ENCODE peak calls at places on chromosomes 6 and 20, in nine cellular contexts. I is A549; S is activated CD8-positive, alpha-beta T cell treated with anti-CD3 and anti-CD28 coated beads for 36 hours; V is stimulated activated naive CD8-positive, alpha-beta T cell treated with anti-CD3 and anti-CD28 coated beads, Interleukin-15, Interleukin-2, amounts not matched to agents 100 U/mL and 50 U/mL, for 24 hours; J is aorta; U is heart right ventricle; Z is effector memory CD8-positive, alpha-beta T cell; Q is HepG2; M is T-cell. B is an unnamed sample.

GRCh38 chr6:22582806-22583205 is 13.4 kb downstream of the HDGFL1 start:
- ATAC-seq in I (no peak), S (no peak), V (no peak), J (no peak), U (no peak), Z (no peak), Q (no peak), M (no peak), B (no peak)

GRCh38 chr20:61621381-61621780 is 369.3 kb downstream of the CDH4 start:
- ATAC-seq in I (no peak), S (no peak), V (no peak), J (no peak), U (no peak), Z (no peak), Q (no peak), M (no peak), B (no peak)

GRCh38 chr20:10647471-10647870 is 26.3 kb downstream of the JAG1 start:
- ATAC-seq in I (peak; percentile 41), S (no peak), V (no peak), J (no peak), U (no peak), Z (no peak), Q (peak; percentile 72), M (no peak), B (peak; percentile 31)

GRCh38 chr20:43985121-43985520 is 70.5 kb downstream of the TOX2 start:
- ATAC-seq in I (no peak), S (peak; percentile 44), V (peak; percentile 70), J (no peak), U (no peak), Z (no peak), Q (no peak), M (no peak), B (no peak)

GRCh38 chr6:158031445-158032353 is 50.0 kb downstream of the SYNJ2 start:
- ATAC-seq in I (peak; percentile 27), S (peak; percentile 51), V (peak; percentile 73), J (peak; percentile 65), U (peak; percentile 91), Z (peak; percentile 43), Q (no peak), M (peak; percentile 28), B (no peak)

GRCh38 chr20:57470212-57470522 is 54.8 kb downstream of the CTCFL start:
- ATAC-seq in I (no peak), S (no peak), V (no peak), J (no peak), U (no peak), Z (no peak), Q (peak; percentile 25), M (no peak), B (no peak)

GRCh38 chr20:47125553-47126373 is 230.7 kb downstream of the ZMYND8 start:
- ATAC-seq in I (peak; percentile 68), S (no peak), V (no peak), J (peak; percentile 22), U (peak; percentile 57), Z (no peak), Q (no peak), M (no peak), B (peak; percentile 89)

GRCh38 chr6:110612298-110612697 is 135.9 kb upstream of the SLC22A16 start:
- ATAC-seq in I (no peak), S (no peak), V (no peak), J (no peak), U (no peak), Z (no peak), Q (no peak), M (no peak), B (no peak)

GRCh38 chr20:64077876-64078551 is 1.3 kb downstream of the RGS19 start:
- ATAC-seq in I (no peak), S (peak; percentile 66), V (peak; percentile 17), J (no peak), U (no peak), Z (peak; percentile 61), Q (no peak), M (peak; percentile 68), B (peak; percentile 15)

B was measured in esophagus mucosa.